ENCODE peak calls at places on chromosomes 13 and 19, in five cellular contexts. One of them, this sample, is unnamed.
A peak's percentile ranks its signal among the peaks of the same experiment; 100 is the strongest.

GRCh38 chr13:72384879-72385278 is 342.6 kb downstream of the MZT1 start:
- DNase-seq in tibial artery: no peak
- DNase-seq in IMR-90: peak; percentile 1
- DNase-seq in Panc1: no peak
- DNase-seq in CD8-positive, alpha-beta T cell: no peak
- DNase-seq in this sample: no peak

GRCh38 chr19:3507371-3508120 is 1.4 kb downstream of the FZR1 start:
- DNase-seq in tibial artery: no peak
- DNase-seq in IMR-90: no peak
- DNase-seq in Panc1: no peak
- DNase-seq in CD8-positive, alpha-beta T cell: peak; percentile 12
- DNase-seq in this sample: no peak

GRCh38 chr19:49799798-49800376 is 13.2 kb downstream of the FUZ start:
- DNase-seq in tibial artery: no peak
- DNase-seq in IMR-90: no peak
- DNase-seq in Panc1: no peak
- DNase-seq in CD8-positive, alpha-beta T cell: no peak
- DNase-seq in this sample: no peak

GRCh38 chr13:98877936-98878335 is 99.9 kb downstream of the DOCK9 start:
- DNase-seq in tibial artery: no peak
- DNase-seq in IMR-90: no peak
- DNase-seq in Panc1: no peak
- DNase-seq in CD8-positive, alpha-beta T cell: no peak
- DNase-seq in this sample: no peak

GRCh38 chr19:539429-540030 is 4.3 kb upstream of the GZMM start:
- DNase-seq in tibial artery: no peak
- DNase-seq in IMR-90: no peak
- DNase-seq in Panc1: no peak
- DNase-seq in CD8-positive, alpha-beta T cell: no peak
- DNase-seq in this sample: no peak

GRCh38 chr13:87779451-87779850 is 108.3 kb downstream of the SLITRK5 start:
- DNase-seq in tibial artery: no peak
- DNase-seq in IMR-90: no peak
- DNase-seq in Panc1: no peak
- DNase-seq in CD8-positive, alpha-beta T cell: no peak
- DNase-seq in this sample: no peak

GRCh38 chr13:34201050-34201913 is 383.3 kb downstream of the RFC3 start:
- DNase-seq in tibial artery: no peak
- DNase-seq in IMR-90: peak; percentile 61
- DNase-seq in Panc1: no peak
- DNase-seq in CD8-positive, alpha-beta T cell: no peak
- DNase-seq in this sample: peak; percentile 71

GRCh38 chr13:61294467-61295186 is 121.0 kb downstream of the PCDH20 start:
- DNase-seq in tibial artery: no peak
- DNase-seq in IMR-90: no peak
- DNase-seq in Panc1: no peak
- DNase-seq in CD8-positive, alpha-beta T cell: no peak
- DNase-seq in this sample: no peak

GRCh38 chr13:92136449-92137180 is 738.2 kb downstream of the GPC5 start:
- DNase-seq in tibial artery: no peak
- DNase-seq in IMR-90: no peak
- DNase-seq in Panc1: no peak
- DNase-seq in CD8-positive, alpha-beta T cell: no peak
- DNase-seq in this sample: no peak

GRCh38 chr19:56308792-56309191 is 5.8 kb downstream of the ZSCAN5A start:
- DNase-seq in tibial artery: no peak
- DNase-seq in IMR-90: no peak
- DNase-seq in Panc1: no peak
- DNase-seq in CD8-positive, alpha-beta T cell: no peak
- DNase-seq in this sample: no peak

GRCh38 chr13:79392882-79393563 is 13.0 kb downstream of the RBM26 start:
- DNase-seq in tibial artery: no peak
- DNase-seq in IMR-90: peak; percentile 68
- DNase-seq in Panc1: peak; percentile 38
- DNase-seq in CD8-positive, alpha-beta T cell: no peak
- DNase-seq in this sample: no peak

GRCh38 chr13:100301418-100301817 is 212.5 kb downstream of the PCCA start:
- DNase-seq in tibial artery: no peak
- DNase-seq in IMR-90: no peak
- DNase-seq in Panc1: no peak
- DNase-seq in CD8-positive, alpha-beta T cell: no peak
- DNase-seq in this sample: no peak

GRCh38 chr19:46922465-46922864 is 61.7 kb downstream of the ARHGAP35 start:
- DNase-seq in tibial artery: no peak
- DNase-seq in IMR-90: no peak
- DNase-seq in Panc1: no peak
- DNase-seq in CD8-positive, alpha-beta T cell: no peak
- DNase-seq in this sample: no peak

GRCh38 chr13:40776681-40777165 is 5.7 kb upstream of the MRPS31 start:
- DNase-seq in tibial artery: no peak
- DNase-seq in IMR-90: peak; percentile 55
- DNase-seq in Panc1: no peak
- DNase-seq in CD8-positive, alpha-beta T cell: peak; percentile 46
- DNase-seq in this sample: no peak

GRCh38 chr19:12847159-12848139 is 9.1 kb downstream of the MAST1 start:
- DNase-seq in tibial artery: peak; percentile 84
- DNase-seq in IMR-90: peak; percentile 73
- DNase-seq in Panc1: no peak
- DNase-seq in CD8-positive, alpha-beta T cell: peak; percentile 78
- DNase-seq in this sample: peak; percentile 93

GRCh38 chr19:30091456-30091855 is 149.4 kb downstream of the URI1 start:
- DNase-seq in tibial artery: no peak
- DNase-seq in IMR-90: no peak
- DNase-seq in Panc1: no peak
- DNase-seq in CD8-positive, alpha-beta T cell: no peak
- DNase-seq in this sample: no peak

GRCh38 chr13:110447058-110447511 is 114.4 kb downstream of the RAB20 start:
- DNase-seq in tibial artery: peak; percentile 45
- DNase-seq in IMR-90: peak; percentile 35
- DNase-seq in Panc1: no peak
- DNase-seq in CD8-positive, alpha-beta T cell: no peak
- DNase-seq in this sample: no peak

GRCh38 chr13:80084086-80084676 is 256.7 kb downstream of the SPRY2 start:
- DNase-seq in tibial artery: no peak
- DNase-seq in IMR-90: peak; percentile 93
- DNase-seq in Panc1: peak; percentile 12
- DNase-seq in CD8-positive, alpha-beta T cell: no peak
- DNase-seq in this sample: peak; percentile 34

GRCh38 chr13:31056650-31057275 is 104.9 kb downstream of the HSPH1 start:
- DNase-seq in tibial artery: no peak
- DNase-seq in IMR-90: peak; percentile 35
- DNase-seq in Panc1: no peak
- DNase-seq in CD8-positive, alpha-beta T cell: no peak
- DNase-seq in this sample: no peak

GRCh38 chr13:109698779-109699178 is 87.6 kb downstream of the IRS2 start:
- DNase-seq in tibial artery: no peak
- DNase-seq in IMR-90: peak; percentile 49
- DNase-seq in Panc1: no peak
- DNase-seq in CD8-positive, alpha-beta T cell: no peak
- DNase-seq in this sample: no peak

GRCh38 chr19:12260861-12261260 is 33.8 kb downstream of the ZNF44 start:
- DNase-seq in tibial artery: no peak
- DNase-seq in IMR-90: no peak
- DNase-seq in Panc1: no peak
- DNase-seq in CD8-positive, alpha-beta T cell: no peak
- DNase-seq in this sample: no peak

GRCh38 chr13:45143346-45143751 is 23.0 kb downstream of the GTF2F2 start:
- DNase-seq in tibial artery: no peak
- DNase-seq in IMR-90: peak; percentile 88
- DNase-seq in Panc1: no peak
- DNase-seq in CD8-positive, alpha-beta T cell: no peak
- DNase-seq in this sample: no peak

DNA sequence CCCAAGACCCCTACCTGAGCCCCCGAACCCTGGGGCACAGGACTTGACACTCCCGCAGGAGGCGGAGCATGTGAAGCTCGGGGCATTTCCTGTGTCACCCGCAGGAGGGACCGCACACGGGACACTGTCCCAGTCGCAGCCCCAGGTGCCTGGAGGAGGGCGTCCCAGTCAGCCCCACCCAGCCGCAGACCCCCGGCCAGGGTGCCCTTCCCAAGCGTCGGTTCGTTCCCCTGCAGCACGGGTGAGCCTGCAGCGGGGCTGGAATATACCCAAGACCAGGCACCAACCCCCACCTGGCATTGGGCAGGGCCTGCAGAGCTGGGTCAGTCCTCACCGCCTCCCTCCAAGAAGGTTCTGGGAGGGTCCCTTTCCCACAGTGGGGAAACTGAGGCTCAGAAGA is 21.6 kb downstream of the TCF3 start:
- DNase-seq in tibial artery: no peak
- DNase-seq in IMR-90: no peak
- DNase-seq in Panc1: no peak
- DNase-seq in CD8-positive, alpha-beta T cell: no peak
- DNase-seq in this sample: no peak
- H3K36me3 ChIP-seq in tibial artery: peaks cover 79% of the 10 kb centered on the region
- H3K36me3 ChIP-seq in IMR-90: peaks cover 44% of the 10 kb centered on the region
- H3K36me3 ChIP-seq in Panc1: no peaks in the 10 kb centered on the region
- H3K36me3 ChIP-seq in CD8-positive, alpha-beta T cell: peaks cover 9% of the 10 kb centered on the region
- H3K36me3 ChIP-seq in this sample: peaks cover 15% of the 10 kb centered on the region

DNA sequence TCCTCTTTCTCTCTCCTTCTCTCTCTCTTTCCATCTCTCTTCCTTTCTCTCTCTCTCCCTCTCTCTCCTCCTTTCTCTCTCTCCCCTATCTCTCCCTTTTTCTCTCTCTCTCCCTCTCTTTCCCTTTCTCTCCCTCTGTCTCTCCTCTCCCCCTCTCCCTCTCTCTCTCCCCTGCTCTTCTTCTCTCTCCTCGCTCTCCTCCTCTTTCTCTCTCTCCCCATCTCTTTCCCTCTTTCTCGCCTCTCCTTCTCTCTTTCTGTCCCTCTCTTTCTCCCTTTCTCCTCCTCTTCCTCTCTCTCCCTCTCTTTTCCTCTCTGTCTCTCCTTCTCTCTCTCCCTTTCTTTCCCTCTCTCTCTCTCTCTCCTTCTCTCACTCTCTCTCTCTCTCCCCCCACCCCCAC is 196.6 kb downstream of the UQCRFS1 start:
- DNase-seq in tibial artery: no peak
- DNase-seq in IMR-90: no peak
- DNase-seq in Panc1: no peak
- DNase-seq in CD8-positive, alpha-beta T cell: no peak
- DNase-seq in this sample: no peak
- H3K27me3 ChIP-seq in tibial artery: no peaks in the 10 kb centered on the region
- H3K27me3 ChIP-seq in IMR-90: no peaks in the 10 kb centered on the region
- H3K27me3 ChIP-seq in Panc1: peaks cover 7% of the 10 kb centered on the region
- H3K27me3 ChIP-seq in CD8-positive, alpha-beta T cell: no peaks in the 10 kb centered on the region
- H3K27me3 ChIP-seq in this sample: no peaks in the 10 kb centered on the region

GRCh38 chr13:20291037-20291436 is 58.9 kb upstream of the GJB6 start:
- DNase-seq in tibial artery: no peak
- DNase-seq in IMR-90: no peak
- DNase-seq in Panc1: no peak
- DNase-seq in CD8-positive, alpha-beta T cell: no peak
- DNase-seq in this sample: no peak
- H3K36me3 ChIP-seq in tibial artery: no peaks in the 10 kb centered on the region
- H3K36me3 ChIP-seq in IMR-90: no peaks in the 10 kb centered on the region
- H3K36me3 ChIP-seq in Panc1: no peaks in the 10 kb centered on the region
- H3K36me3 ChIP-seq in CD8-positive, alpha-beta T cell: no peaks in the 10 kb centered on the region
- H3K36me3 ChIP-seq in this sample: no peaks in the 10 kb centered on the region

DNA sequence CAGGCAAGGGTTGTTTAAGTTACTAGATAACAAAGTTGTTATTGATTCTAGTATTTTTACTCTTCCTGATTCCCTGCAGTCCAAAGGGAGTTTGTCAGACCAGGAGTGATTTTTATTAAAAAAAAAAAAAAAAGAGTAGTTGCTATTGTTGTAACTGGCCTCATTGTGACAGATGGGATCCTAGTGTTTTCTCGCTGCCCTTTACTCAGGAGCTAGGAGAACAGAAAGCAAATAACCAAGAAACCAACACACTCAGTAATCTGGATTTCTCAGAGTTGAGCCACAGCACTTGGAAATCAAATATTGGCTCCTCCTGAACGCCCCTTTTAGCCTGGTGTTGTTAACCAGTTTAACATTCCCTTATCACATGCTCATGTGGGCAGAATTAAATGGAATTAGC is 8.3 kb upstream of the PDX1 start:
- DNase-seq in tibial artery: no peak
- DNase-seq in IMR-90: no peak
- DNase-seq in Panc1: no peak
- DNase-seq in CD8-positive, alpha-beta T cell: no peak
- DNase-seq in this sample: no peak
- H3K27me3 ChIP-seq in tibial artery: peaks cover 63% of the 10 kb centered on the region
- H3K27me3 ChIP-seq in IMR-90: peaks cover 28% of the 10 kb centered on the region
- H3K27me3 ChIP-seq in Panc1: no peaks in the 10 kb centered on the region
- H3K27me3 ChIP-seq in CD8-positive, alpha-beta T cell: peaks cover 4% of the 10 kb centered on the region
- H3K27me3 ChIP-seq in this sample: peaks cover 13% of the 10 kb centered on the region

GRCh38 chr13:48258430-48258829 is 25.4 kb downstream of the ITM2B start:
- DNase-seq in tibial artery: no peak
- DNase-seq in IMR-90: no peak
- DNase-seq in Panc1: no peak
- DNase-seq in CD8-positive, alpha-beta T cell: no peak
- DNase-seq in this sample: no peak
- H3K36me3 ChIP-seq in tibial artery: peaks cover 79% of the 10 kb centered on the region
- H3K36me3 ChIP-seq in IMR-90: peaks cover 23% of the 10 kb centered on the region
- H3K36me3 ChIP-seq in Panc1: peaks cover 16% of the 10 kb centered on the region
- H3K36me3 ChIP-seq in CD8-positive, alpha-beta T cell: peaks cover 60% of the 10 kb centered on the region
- H3K36me3 ChIP-seq in this sample: peaks cover 36% of the 10 kb centered on the region

DNA sequence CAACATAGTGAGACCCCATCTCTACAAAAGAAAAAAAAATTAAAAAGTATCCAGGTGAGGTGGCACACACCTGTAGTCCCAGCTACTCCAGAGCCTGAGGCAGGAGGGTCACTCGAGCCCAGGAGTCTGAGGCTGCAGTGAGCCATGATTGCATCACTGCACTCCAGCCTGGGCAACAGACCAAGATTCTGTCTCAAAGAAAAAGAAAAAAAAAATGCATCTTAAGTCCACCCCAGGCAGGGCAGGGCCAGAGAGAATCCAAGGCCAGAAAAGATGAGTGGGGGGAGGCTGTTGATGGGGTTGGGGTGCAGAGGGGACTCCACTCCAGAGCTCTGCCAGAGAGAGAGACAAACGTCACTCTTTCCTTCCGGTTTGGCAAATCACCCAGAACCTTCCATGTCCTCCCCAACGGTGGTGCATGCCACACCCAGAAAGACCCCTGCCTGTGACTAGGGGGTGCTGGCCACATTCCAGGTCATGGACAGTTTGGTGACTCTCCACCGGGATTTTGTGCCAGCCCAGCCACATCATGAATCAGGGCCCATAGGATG is 431 bp downstream of the FUT3 start:
- DNase-seq in tibial artery: no peak
- DNase-seq in IMR-90: peak; percentile 53
- DNase-seq in Panc1: no peak
- DNase-seq in CD8-positive, alpha-beta T cell: no peak
- DNase-seq in this sample: peak; percentile 59
- H3K27me3 ChIP-seq in tibial artery: peaks cover 11% of the 10 kb centered on the region
- H3K27me3 ChIP-seq in IMR-90: peaks cover 35% of the 10 kb centered on the region
- H3K27me3 ChIP-seq in Panc1: no peaks in the 10 kb centered on the region
- H3K27me3 ChIP-seq in CD8-positive, alpha-beta T cell: no peaks in the 10 kb centered on the region
- H3K27me3 ChIP-seq in this sample: no peaks in the 10 kb centered on the region

GRCh38 chr13:37475151-37475550 is 123.4 kb downstream of the POSTN start:
- DNase-seq in tibial artery: no peak
- DNase-seq in IMR-90: peak; percentile 50
- DNase-seq in Panc1: no peak
- DNase-seq in CD8-positive, alpha-beta T cell: no peak
- DNase-seq in this sample: no peak
- H3K36me3 ChIP-seq in tibial artery: no peaks in the 10 kb centered on the region
- H3K36me3 ChIP-seq in IMR-90: no peaks in the 10 kb centered on the region
- H3K36me3 ChIP-seq in Panc1: no peaks in the 10 kb centered on the region
- H3K36me3 ChIP-seq in CD8-positive, alpha-beta T cell: no peaks in the 10 kb centered on the region
- H3K36me3 ChIP-seq in this sample: no peaks in the 10 kb centered on the region

GRCh38 chr19:44729516-44730033 is 18.9 kb upstream of the BCL3 start:
- DNase-seq in tibial artery: no peak
- DNase-seq in IMR-90: no peak
- DNase-seq in Panc1: no peak
- DNase-seq in CD8-positive, alpha-beta T cell: no peak
- DNase-seq in this sample: no peak
- H3K27me3 ChIP-seq in tibial artery: peaks cover 11% of the 10 kb centered on the region
- H3K27me3 ChIP-seq in IMR-90: no peaks in the 10 kb centered on the region
- H3K27me3 ChIP-seq in Panc1: no peaks in the 10 kb centered on the region
- H3K27me3 ChIP-seq in CD8-positive, alpha-beta T cell: no peaks in the 10 kb centered on the region
- H3K27me3 ChIP-seq in this sample: no peaks in the 10 kb centered on the region